ENCODE peak calls at places on chromosomes 12 and 14, in six cellular contexts. One of them, this sample, is unnamed.

GRCh38 chr14:24481622-24482324 is 26.3 kb downstream of the CMA1 start:
- DNase-seq in tibial nerve: no peak
- DNase-seq in Calu3: peak
- DNase-seq in neural crest cell: peak
- DNase-seq in nephron progenitor cell: peak
- DNase-seq in CD8-positive, alpha-beta T cell: no peak
- DNase-seq in this sample: no peak

GRCh38 chr14:50875359-50876090 is 3.7 kb downstream of the ABHD12B start:
- DNase-seq in Calu3: no peak
- DNase-seq in neural crest cell: no peak
- DNase-seq in CD8-positive, alpha-beta T cell: no peak
- DNase-seq in tibial nerve: no peak
- DNase-seq in nephron progenitor cell: no peak
- DNase-seq in this sample: no peak

GRCh38 chr12:76398106-76398505 is 49.9 kb upstream of the BBS10 start:
- DNase-seq in neural crest cell: no peak
- DNase-seq in nephron progenitor cell: no peak
- DNase-seq in CD8-positive, alpha-beta T cell: no peak
- DNase-seq in tibial nerve: no peak
- DNase-seq in Calu3: no peak
- DNase-seq in this sample: no peak

GRCh38 chr14:65169351-65169750 is 67.0 kb upstream of the MAX start:
- DNase-seq in nephron progenitor cell: no peak
- DNase-seq in Calu3: no peak
- DNase-seq in tibial nerve: no peak
- DNase-seq in neural crest cell: no peak
- DNase-seq in CD8-positive, alpha-beta T cell: no peak
- DNase-seq in this sample: no peak

GRCh38 chr12:9646794-9647622 is 22.5 kb upstream of the CLEC2D start:
- DNase-seq in tibial nerve: no peak
- DNase-seq in Calu3: no peak
- DNase-seq in nephron progenitor cell: peak
- DNase-seq in CD8-positive, alpha-beta T cell: no peak
- DNase-seq in neural crest cell: no peak
- DNase-seq in this sample: no peak

GRCh38 chr12:105223358-105223840 is 12.6 kb downstream of the APPL2 start:
- DNase-seq in CD8-positive, alpha-beta T cell: no peak
- DNase-seq in tibial nerve: no peak
- DNase-seq in neural crest cell: no peak
- DNase-seq in Calu3: no peak
- DNase-seq in nephron progenitor cell: no peak
- DNase-seq in this sample: no peak

GRCh38 chr14:102732924-102733323 is 44.3 kb upstream of the TRAF3 start:
- DNase-seq in tibial nerve: no peak
- DNase-seq in nephron progenitor cell: no peak
- DNase-seq in Calu3: no peak
- DNase-seq in neural crest cell: no peak
- DNase-seq in CD8-positive, alpha-beta T cell: no peak
- DNase-seq in this sample: no peak

GRCh38 chr14:77014004-77014604 is 14.4 kb downstream of the IRF2BPL start:
- DNase-seq in tibial nerve: peak
- DNase-seq in CD8-positive, alpha-beta T cell: no peak
- DNase-seq in nephron progenitor cell: peak
- DNase-seq in Calu3: no peak
- DNase-seq in neural crest cell: no peak
- DNase-seq in this sample: peak

GRCh38 chr12:41202051-41202450 is 13.9 kb downstream of the PDZRN4 start:
- DNase-seq in CD8-positive, alpha-beta T cell: no peak
- DNase-seq in tibial nerve: no peak
- DNase-seq in nephron progenitor cell: no peak
- DNase-seq in Calu3: no peak
- DNase-seq in neural crest cell: no peak
- DNase-seq in this sample: no peak

GRCh38 chr12:130577348-130577747 is 138.8 kb downstream of the RIMBP2 start:
- DNase-seq in Calu3: no peak
- DNase-seq in tibial nerve: no peak
- DNase-seq in CD8-positive, alpha-beta T cell: no peak
- DNase-seq in nephron progenitor cell: no peak
- DNase-seq in neural crest cell: no peak
- DNase-seq in this sample: no peak

GRCh38 chr12:50398931-50399330 is 1.8 kb upstream of the LARP4 start:
- DNase-seq in nephron progenitor cell: no peak
- DNase-seq in CD8-positive, alpha-beta T cell: no peak
- DNase-seq in neural crest cell: no peak
- DNase-seq in tibial nerve: no peak
- DNase-seq in Calu3: no peak
- DNase-seq in this sample: no peak

GRCh38 chr12:63223128-63223527 is 72.1 kb upstream of the AVPR1A start:
- DNase-seq in Calu3: no peak
- DNase-seq in nephron progenitor cell: no peak
- DNase-seq in tibial nerve: no peak
- DNase-seq in CD8-positive, alpha-beta T cell: no peak
- DNase-seq in neural crest cell: no peak
- DNase-seq in this sample: no peak